ENCODE peak calls at places on chromosomes 4 and X, in four cellular contexts. K, V, D and I are unnamed samples.

GRCh38 chrX:48933757-48934156 is 14.9 kb upstream of the PIM2 start:
- DNase-seq in D (no peak), K (no peak), V (no peak), I (no peak)

GRCh38 chr4:139656614-139657486 is 8.8 kb upstream of the MGST2 start:
- DNase-seq in K (peak), D (peak), V (no peak), I (peak)

GRCh38 chr4:185167205-185167604 is 24.1 kb downstream of the SLC25A4 start:
- DNase-seq in D (no peak), V (no peak), K (no peak), I (peak)

GRCh38 chr4:173488656-173489055 is 41.4 kb downstream of the HAND2 start:
- DNase-seq in K (no peak), V (no peak), D (no peak), I (peak)

GRCh38 chr4:181659202-181659601 is 584.0 kb upstream of the TENM3 start:
- DNase-seq in D (no peak), K (no peak), V (no peak), I (peak)

GRCh38 chrX:24782011-24782410 is 88.3 kb downstream of the POLA1 start:
- DNase-seq in D (no peak), V (no peak), K (no peak), I (no peak)

GRCh38 chrX:6377365-6377764 is 148.7 kb upstream of the NLGN4X start:
- DNase-seq in K (no peak), V (no peak), D (no peak), I (no peak)

GRCh38 chrX:40964633-40965586 is 120.3 kb upstream of the USP9X start:
- DNase-seq in K (no peak), D (no peak), V (no peak), I (no peak)

GRCh38 chrX:72572248-72573157 is at the start of gene HDAC8:
- DNase-seq in V (peak), K (peak), D (peak), I (peak)

GRCh38 chr4:176443646-176444409 is 124.1 kb downstream of the SPCS3 start:
- DNase-seq in V (no peak), D (no peak), K (no peak), I (peak)

GRCh38 chr4:70583952-70584834 is 7.9 kb upstream of the AMBN start:
- DNase-seq in V (no peak), K (no peak), D (no peak), I (no peak)

GRCh38 chr4:77617203-77617602 is 11.6 kb downstream of the CXCL13 start:
- DNase-seq in K (no peak), D (no peak), V (no peak), I (peak)

GRCh38 chr4:139901516-139902327 is 236.1 kb downstream of the MGST2 start:
- DNase-seq in V (no peak), K (no peak), D (no peak), I (peak)

GRCh38 chrX:20947411-20947912 is 426.8 kb upstream of the CNKSR2 start:
- DNase-seq in D (no peak), K (no peak), V (no peak), I (no peak)

GRCh38 chr4:138202686-138203085 is 39.5 kb downstream of the SLC7A11 start:
- DNase-seq in D (no peak), K (no peak), V (no peak), I (no peak)

GRCh38 chr4:129146639-129147038 is 50.7 kb downstream of the C4orf33 start:
- DNase-seq in V (no peak), D (no peak), K (no peak), I (no peak)

GRCh38 chr4:163243297-163243981 is 76.7 kb upstream of the NAF1 start:
- DNase-seq in V (no peak), K (no peak), D (no peak), I (no peak)

GRCh38 chr4:74217365-74217764 is 59.4 kb downstream of the MTHFD2L start:
- DNase-seq in D (no peak), K (no peak), V (no peak), I (peak)

GRCh38 chrX:19642517-19643109 is 127.3 kb upstream of the MAP3K15 start:
- DNase-seq in K (no peak), D (no peak), V (no peak), I (no peak)

GRCh38 chrX:145631461-145631951 is 186.1 kb upstream of the SLITRK2 start:
- DNase-seq in K (no peak), D (no peak), V (no peak), I (no peak)

GRCh38 chrX:111006119-111006518 is 89.9 kb upstream of the PAK3 start:
- DNase-seq in D (no peak), K (no peak), V (no peak), I (no peak)

GRCh38 chrX:16516473-16516872 is 133.5 kb upstream of the S100G start:
- DNase-seq in D (no peak), V (no peak), K (no peak), I (no peak)

GRCh38 chr4:75513529-75514130 is 573 bp downstream of the RCHY1 start:
- DNase-seq in V (no peak), D (no peak), K (no peak), I (no peak)

GRCh38 chrX:24200133-24200532 is 50.6 kb downstream of the ZFX start:
- DNase-seq in V (no peak), D (no peak), K (no peak), I (no peak)

GRCh38 chrX:8103655-8104054 is 67.4 kb downstream of the VCX2 start:
- DNase-seq in D (no peak), V (no peak), K (no peak), I (no peak)

GRCh38 chrX:68398286-68398685 is 35.0 kb downstream of the OPHN1 start:
- DNase-seq in K (no peak), D (no peak), V (no peak), I (no peak)

GRCh38 chr4:7782783-7783182 is 156.9 kb downstream of the AFAP1 start:
- DNase-seq in V (no peak), K (no peak), D (no peak), I (no peak)